ENCODE peak calls at places on chromosomes 11 and 22, in nine cellular contexts. G, I, L, Z, D, J, F, W and P are unnamed samples.

GRCh38 chr11:30128269-30128932 is 102.4 kb upstream of the FSHB start:
- DNase-seq in J (no peak), I (peak), F (no peak), G (no peak), Z (peak), L (peak), W (no peak), D (no peak), P (no peak)

GRCh38 chr11:86719781-86720463 is 47.5 kb upstream of the ME3 start:
- DNase-seq in J (peak), W (no peak), D (no peak), G (no peak), I (no peak), L (peak), F (no peak), Z (no peak), P (no peak)

GRCh38 chr11:396511-396947 is 2.5 kb downstream of the PKP3 start:
- DNase-seq in W (no peak), D (peak), I (peak), Z (no peak), J (no peak), F (no peak), L (peak), G (no peak), P (no peak)

GRCh38 chr11:116930177-116930576 is 92.8 kb upstream of the APOA1 start:
- DNase-seq in G (no peak), Z (no peak), L (peak), I (peak), J (no peak), D (peak), W (no peak), F (peak), P (no peak)

GRCh38 chr22:30182365-30182764 is 64.2 kb downstream of the LIF start:
- DNase-seq in F (no peak), L (no peak), Z (peak), D (no peak), I (no peak), G (no peak), J (peak), W (no peak), P (no peak)

GRCh38 chr22:23509571-23510302 is 70.4 kb downstream of the IGLL1 start:
- DNase-seq in G (no peak), Z (peak), D (no peak), I (peak), F (no peak), J (no peak), W (no peak), L (peak), P (no peak)

GRCh38 chr22:19275919-19276600 is 15.5 kb downstream of the CLTCL1 start:
- DNase-seq in Z (peak), L (no peak), W (no peak), D (no peak), J (no peak), F (no peak), G (no peak), I (peak), P (no peak)

GRCh38 chr11:75667831-75668507 is 869 bp downstream of the MAP6 start:
- DNase-seq in J (no peak), D (peak), W (no peak), Z (peak), I (no peak), F (peak), G (no peak), L (peak), P (peak)

GRCh38 chr11:110296226-110297081 is at the start of gene RDX:
- DNase-seq in L (peak), W (peak), F (peak), G (peak), J (peak), I (peak), Z (peak), D (peak), P (peak)

GRCh38 chr11:83441171-83441570 is 155.0 kb upstream of the CCDC90B start:
- DNase-seq in I (no peak), D (no peak), F (no peak), W (no peak), G (no peak), Z (no peak), J (no peak), L (no peak), P (no peak)

GRCh38 chr11:33339247-33339646 is 82.1 kb downstream of the HIPK3 start:
- DNase-seq in G (no peak), F (no peak), L (no peak), I (no peak), W (no peak), J (no peak), Z (no peak), D (no peak), P (no peak)

GRCh38 chr11:96257972-96258951 is 84.7 kb downstream of the MAML2 start:
- DNase-seq in J (no peak), G (no peak), D (peak), F (peak), Z (peak), L (no peak), I (peak), W (no peak), P (no peak)

GRCh38 chr11:77191429-77191822 is 63.4 kb downstream of the MYO7A start:
- DNase-seq in G (no peak), F (no peak), W (no peak), Z (no peak), L (no peak), I (no peak), J (no peak), D (no peak), P (no peak)

GRCh38 chr11:1209371-1210057 is 13.4 kb upstream of the MUC5B start:
- DNase-seq in F (no peak), J (no peak), L (no peak), G (peak), Z (no peak), W (no peak), D (no peak), I (no peak), P (no peak)

GRCh38 chr11:99320769-99321290 is 300.1 kb downstream of the CNTN5 start:
- DNase-seq in W (no peak), Z (no peak), G (no peak), L (no peak), D (no peak), F (no peak), I (no peak), J (no peak), P (no peak)

GRCh38 chr11:108664730-108665525 is at the start of gene DDX10:
- DNase-seq in F (peak), L (peak), I (peak), G (peak), W (peak), Z (peak), D (peak), J (peak), P (peak)

GRCh38 chr11:65435330-65435931 is 12.8 kb downstream of the NEAT1 start:
- DNase-seq in D (no peak), L (peak), G (peak), J (no peak), Z (no peak), W (no peak), F (no peak), I (peak), P (no peak)

GRCh38 chr11:71244116-71244815 is 8.1 kb downstream of the SHANK2 start:
- DNase-seq in F (no peak), W (no peak), G (no peak), D (no peak), J (no peak), I (peak), Z (no peak), L (no peak), P (no peak)

GRCh38 chr22:42937164-42937854 is 77.6 kb downstream of the PACSIN2 start:
- DNase-seq in I (peak), L (peak), J (no peak), D (peak), Z (peak), W (peak), F (no peak), G (peak), P (peak)

GRCh38 chr11:13126430-13126829 is 117.3 kb downstream of the RASSF10 start:
- DNase-seq in D (no peak), G (no peak), J (peak), F (no peak), Z (no peak), I (peak), L (peak), W (no peak), P (no peak)

GRCh38 chr11:12088531-12088930 is 21.9 kb upstream of the MICAL2 start:
- DNase-seq in F (no peak), D (no peak), G (peak), J (no peak), L (no peak), Z (no peak), I (no peak), W (no peak), P (no peak)

GRCh38 chr11:12089041-12089440 is 21.3 kb upstream of the MICAL2 start:
- DNase-seq in I (no peak), G (peak), D (no peak), F (no peak), J (no peak), W (no peak), Z (no peak), L (no peak), P (no peak)

GRCh38 chr11:12089473-12089872 is 20.9 kb upstream of the MICAL2 start:
- DNase-seq in I (no peak), G (peak), Z (no peak), W (no peak), L (no peak), D (no peak), J (no peak), F (no peak), P (no peak)

GRCh38 chr11:12087075-12087775 is 23.2 kb upstream of the MICAL2 start:
- DNase-seq in D (peak), J (no peak), Z (no peak), G (peak), L (peak), F (peak), I (peak), W (peak), P (no peak)

GRCh38 chr11:12088047-12088481 is 22.3 kb upstream of the MICAL2 start:
- DNase-seq in I (peak), L (peak), F (no peak), J (no peak), G (peak), W (peak), D (peak), Z (no peak), P (no peak)
- TF ChIP-seq CTCF in I (peak), L (peak), F (no peak), J (peak), G (peak), W (no peak), D (no peak), Z (peak), P (no peak)

DNA sequence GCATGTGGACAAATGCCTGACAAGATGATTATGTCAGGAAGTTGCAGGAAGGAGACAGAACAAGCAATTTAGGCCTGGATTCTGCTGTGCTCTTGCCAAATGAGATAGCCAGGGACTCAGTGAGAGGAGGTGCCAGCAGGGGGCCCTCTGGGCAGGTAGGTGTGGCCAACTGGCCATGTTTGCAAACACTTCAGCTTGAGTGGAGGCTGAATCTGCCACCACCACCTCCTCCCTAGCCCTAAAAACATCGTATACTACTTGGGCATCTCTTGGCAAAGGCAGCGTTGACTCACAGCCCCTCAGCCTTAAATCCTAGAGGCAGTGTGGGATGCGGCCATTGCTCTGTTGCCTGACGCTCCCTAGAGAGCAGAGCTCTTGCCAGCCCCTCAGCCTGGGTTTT is 95.1 kb upstream of the PLET1 start:
- DNase-seq in I (peak), L (peak), G (no peak), D (peak), J (no peak), F (no peak), Z (peak), W (no peak), P (no peak)
- TF ChIP-seq CTCF in I (peak), L (peak), G (no peak), D (no peak), J (peak), F (no peak), Z (peak), W (no peak), P (no peak)

GRCh38 chr11:7630002-7630401 is 43.3 kb downstream of the CYB5R2 start:
- DNase-seq in D (no peak), I (no peak), F (no peak), Z (peak), W (no peak), L (peak), G (no peak), J (no peak), P (no peak)
- TF ChIP-seq CTCF in D (no peak), I (no peak), F (no peak), Z (no peak), W (no peak), L (no peak), G (no peak), J (no peak), P (no peak)

GRCh38 chr22:49703391-49703926 is 124.2 kb downstream of the BRD1 start:
- DNase-seq in D (no peak), Z (no peak), L (no peak), I (no peak), G (no peak), W (no peak), J (no peak), F (no peak), P (no peak)

GRCh38 chr22:49699476-49699875 is 128.2 kb downstream of the BRD1 start:
- DNase-seq in I (no peak), Z (no peak), F (no peak), L (no peak), J (no peak), D (no peak), W (no peak), G (peak), P (no peak)

GRCh38 chr22:49699928-49700498 is 127.7 kb downstream of the BRD1 start:
- DNase-seq in L (no peak), F (no peak), D (no peak), G (peak), W (no peak), J (no peak), Z (no peak), I (no peak), P (no peak)

GRCh38 chr22:49702068-49702397 is 125.6 kb downstream of the BRD1 start:
- DNase-seq in J (no peak), G (no peak), Z (no peak), F (no peak), I (no peak), W (no peak), D (no peak), L (no peak), P (no peak)

GRCh38 chr22:49701380-49702067 is 126.1 kb downstream of the BRD1 start:
- DNase-seq in G (no peak), L (no peak), D (no peak), J (no peak), Z (no peak), F (peak), W (no peak), I (no peak), P (no peak)
- TF ChIP-seq CTCF in G (no peak), L (peak), D (peak), J (peak), Z (peak), F (peak), W (no peak), I (peak), P (peak)

GRCh38 chr11:74397531-74398243 is 546 bp downstream of the PGM2L1 start:
- DNase-seq in W (no peak), L (no peak), J (no peak), G (no peak), Z (no peak), D (peak), F (peak), I (peak), P (no peak)
- TF ChIP-seq CTCF in W (no peak), L (peak), J (no peak), G (no peak), Z (no peak), D (no peak), F (peak), I (no peak), P (peak)

DNA sequence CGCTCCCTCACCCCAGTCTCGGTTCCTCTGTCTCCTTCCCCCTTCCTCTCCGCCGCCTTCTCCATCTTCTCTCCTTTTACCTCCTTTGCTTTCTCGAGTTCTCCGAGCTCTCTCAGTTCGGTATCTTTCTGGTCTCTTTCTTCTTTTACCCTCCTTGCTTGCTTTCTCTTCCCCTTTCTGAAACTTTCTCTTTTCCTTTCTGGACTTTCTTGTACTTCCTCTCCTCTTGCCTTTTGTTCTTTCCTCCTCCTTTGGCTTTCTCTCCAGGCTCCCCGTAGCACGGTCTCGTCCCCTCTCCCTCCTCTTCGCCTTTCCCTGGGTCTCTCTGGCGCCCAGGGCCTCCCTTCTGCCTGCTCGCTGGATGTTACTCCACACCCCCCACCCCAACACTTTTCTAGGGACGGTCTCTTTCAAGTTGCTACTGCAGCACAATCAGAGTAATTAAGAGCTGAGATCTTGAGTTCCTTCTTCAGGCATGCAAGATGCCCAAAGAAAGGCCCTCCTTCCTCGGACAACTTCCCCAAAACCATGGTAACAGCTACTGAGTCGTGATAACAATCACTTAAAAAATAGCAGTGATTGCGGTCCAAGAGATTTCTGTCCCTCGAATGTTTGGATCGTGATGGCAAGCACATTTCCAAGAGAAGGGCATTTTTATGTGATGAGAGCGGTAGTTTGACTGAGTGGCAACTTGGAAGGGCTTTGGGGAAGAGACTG is 487 bp upstream of the TENM4 start:
- DNase-seq in D (no peak), F (no peak), I (no peak), L (peak), J (no peak), W (no peak), Z (peak), G (no peak), P (no peak)
- TF ChIP-seq CTCF in D (no peak), F (no peak), I (no peak), L (no peak), J (peak), W (no peak), Z (no peak), G (no peak), P (no peak)

GRCh38 chr22:47144076-47144765 is 381.8 kb downstream of the TBC1D22A start:
- DNase-seq in D (no peak), J (no peak), G (no peak), F (no peak), L (no peak), I (no peak), Z (no peak), W (no peak), P (peak)

GRCh38 chr22:47142427-47143046 is 380.1 kb downstream of the TBC1D22A start:
- DNase-seq in J (no peak), G (no peak), W (no peak), I (no peak), D (no peak), F (no peak), L (no peak), Z (no peak), P (no peak)

GRCh38 chr22:47145883-47146282 is 383.4 kb downstream of the TBC1D22A start:
- DNase-seq in I (no peak), W (no peak), Z (no peak), L (no peak), J (no peak), D (no peak), F (no peak), G (no peak), P (no peak)

GRCh38 chr22:47144791-47145425 is 382.5 kb downstream of the TBC1D22A start:
- DNase-seq in F (no peak), J (no peak), G (no peak), L (no peak), D (no peak), Z (no peak), W (peak), I (no peak), P (peak)

DNA sequence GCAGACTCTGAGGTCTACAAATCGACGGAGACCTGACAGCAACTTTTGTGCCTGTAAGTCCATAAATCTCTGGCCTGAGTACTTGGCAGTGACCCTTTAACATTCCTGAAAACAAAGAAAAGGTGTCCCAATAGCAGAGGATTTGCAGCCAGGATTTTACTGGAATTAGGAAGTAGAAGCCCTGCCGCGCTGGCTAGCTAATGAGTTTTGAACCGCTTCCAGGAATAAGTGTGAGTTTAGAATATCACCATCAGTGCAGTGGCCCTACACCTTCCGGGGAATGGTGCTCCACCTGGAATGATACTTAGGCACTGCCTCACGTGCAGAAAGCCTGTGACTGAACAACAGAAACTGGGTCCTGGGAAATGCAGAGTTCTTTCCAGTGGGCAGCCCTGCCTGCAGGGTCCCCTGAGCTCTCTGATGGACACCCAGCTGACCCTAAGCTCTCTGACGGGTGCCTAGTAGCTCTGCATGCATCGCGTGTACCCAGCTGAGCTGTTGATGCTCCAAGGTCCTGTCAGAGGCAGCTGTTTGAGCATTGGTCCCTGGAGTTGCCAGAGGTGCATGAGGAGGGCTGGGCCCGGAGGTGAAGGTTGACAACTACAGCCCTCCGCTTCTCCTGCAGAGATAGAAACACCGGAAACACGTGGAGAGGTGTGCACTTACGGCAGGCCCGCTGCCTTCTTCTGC is 380.9 kb downstream of the TBC1D22A start:
- DNase-seq in G (no peak), L (no peak), I (no peak), D (no peak), Z (no peak), W (no peak), F (no peak), J (no peak), P (no peak)
- TF ChIP-seq CTCF in G (no peak), L (no peak), I (no peak), D (no peak), Z (no peak), W (no peak), F (no peak), J (no peak), P (no peak)